ENCODE peak calls at places on chromosomes 6 and 20, in five cellular contexts. Q, R, D, J and T are unnamed samples.

GRCh38 chr6:3929281-3929798 is 80.2 kb downstream of the FAM50B start:
- DNase-seq in Q (no peak), R (no peak), D (no peak), J (no peak), T (no peak)

GRCh38 chr6:25157183-25157582 is 122.0 kb upstream of the CARMIL1 start:
- DNase-seq in Q (no peak), R (no peak), D (no peak), J (no peak), T (no peak)

GRCh38 chr6:27891300-27891913 is 20.8 kb downstream of the OR2B2 start:
- DNase-seq in Q (no peak), R (no peak), D (no peak), J (no peak), T (no peak)

GRCh38 chr20:37622728-37623127 is 71.1 kb upstream of the CTNNBL1 start:
- DNase-seq in Q (no peak), R (no peak), D (no peak), J (no peak), T (no peak)

GRCh38 chr20:63588641-63589041 is 14.6 kb upstream of the HELZ2 start:
- DNase-seq in Q (no peak), R (no peak), D (no peak), J (no peak), T (no peak)

GRCh38 chr6:44668391-44668930 is 281.0 kb downstream of the CDC5L start:
- DNase-seq in Q (no peak), R (no peak), D (no peak), J (no peak), T (no peak)

GRCh38 chr6:14211596-14211961 is 94.0 kb downstream of the CD83 start:
- DNase-seq in Q (peak), R (peak), D (peak), J (no peak), T (peak)

GRCh38 chr6:63636516-63636968 is 940 bp downstream of the PHF3 start:
- DNase-seq in Q (peak), R (no peak), D (peak), J (no peak), T (no peak)

GRCh38 chr6:119671105-119671504 is 321.5 kb upstream of the MAN1A1 start:
- DNase-seq in Q (no peak), R (no peak), D (no peak), J (no peak), T (no peak)

GRCh38 chr6:161584051-161584450 is 310.2 kb upstream of the AGPAT4 start:
- DNase-seq in Q (no peak), R (no peak), D (peak), J (no peak), T (no peak)

GRCh38 chr6:170316071-170316470 is 9.5 kb downstream of the FAM120B start:
- DNase-seq in Q (no peak), R (no peak), D (no peak), J (no peak), T (no peak)

GRCh38 chr6:14425805-14426204 is 308.2 kb downstream of the CD83 start:
- DNase-seq in Q (no peak), R (no peak), D (no peak), J (no peak), T (no peak)

GRCh38 chr6:108630050-108630714 is 69.5 kb downstream of the FOXO3 start:
- DNase-seq in Q (no peak), R (no peak), D (no peak), J (no peak), T (no peak)

GRCh38 chr6:116511424-116512131 is at the start of gene CALHM5:
- DNase-seq in Q (peak), R (no peak), D (no peak), J (no peak), T (no peak)

GRCh38 chr20:64129146-64129782 is 21.9 kb upstream of the NPBWR2 start:
- DNase-seq in Q (no peak), R (no peak), D (no peak), J (no peak), T (no peak)

GRCh38 chr20:40744494-40745175 is 55.6 kb upstream of the MAFB start:
- DNase-seq in Q (no peak), R (no peak), D (no peak), J (no peak), T (no peak)

GRCh38 chr6:43972915-43973304 is 154.3 kb downstream of the MRPL14 start:
- DNase-seq in Q (no peak), R (no peak), D (no peak), J (no peak), T (no peak)

GRCh38 chr6:131250121-131250520 is 114.9 kb downstream of the AKAP7 start:
- DNase-seq in Q (no peak), R (no peak), D (no peak), J (peak), T (no peak)

GRCh38 chr6:157867155-157867559 is 44.1 kb downstream of the SNX9 start:
- DNase-seq in Q (peak), R (no peak), D (no peak), J (no peak), T (no peak)

GRCh38 chr20:1434571-1435336 is 31.9 kb downstream of the NSFL1C start:
- DNase-seq in Q (no peak), R (no peak), D (no peak), J (peak), T (peak)

GRCh38 chr6:10412948-10413849 is 1.7 kb downstream of the TFAP2A start:
- DNase-seq in Q (no peak), R (no peak), D (no peak), J (no peak), T (no peak)

GRCh38 chr6:11292837-11293236 is 60.4 kb upstream of the NEDD9 start:
- DNase-seq in Q (no peak), R (no peak), D (no peak), J (no peak), T (no peak)

GRCh38 chr6:36769676-36770499 is 69.4 kb downstream of the CPNE5 start:
- DNase-seq in Q (no peak), R (no peak), D (no peak), J (no peak), T (no peak)

GRCh38 chr6:170147832-170148708 is 142.8 kb downstream of the DLL1 start:
- DNase-seq in Q (no peak), R (no peak), D (no peak), J (no peak), T (no peak)

GRCh38 chr6:158373209-158373608 is 60.9 kb downstream of the TULP4 start:
- DNase-seq in Q (no peak), R (no peak), D (no peak), J (no peak), T (no peak)

GRCh38 chr6:15619330-15619729 is 43.5 kb downstream of the DTNBP1 start:
- DNase-seq in Q (no peak), R (no peak), D (no peak), J (no peak), T (no peak)

GRCh38 chr6:35441205-35441604 is 10.9 kb upstream of the FANCE start:
- DNase-seq in Q (no peak), R (no peak), D (no peak), J (no peak), T (no peak)

GRCh38 chr6:56752534-56752933 is 109.8 kb upstream of the DST start:
- DNase-seq in Q (no peak), R (no peak), D (no peak), J (no peak), T (no peak)

GRCh38 chr6:32700391-32701040 is 34.1 kb upstream of the HLA-DQB1 start:
- DNase-seq in Q (peak), R (peak), D (peak), J (no peak), T (no peak)

GRCh38 chr6:111724505-111724904 is 118.8 kb upstream of the TRAF3IP2 start:
- DNase-seq in Q (no peak), R (no peak), D (no peak), J (peak), T (peak)

GRCh38 chr6:28522594-28523557 is 2.8 kb upstream of the GPX5 start:
- DNase-seq in Q (peak), R (no peak), D (no peak), J (no peak), T (no peak)

GRCh38 chr6:124688369-124688768 is 273.9 kb upstream of the RNF217 start:
- DNase-seq in Q (no peak), R (no peak), D (no peak), J (no peak), T (no peak)

GRCh38 chr6:2738373-2738979 is 12.2 kb downstream of the MYLK4 start:
- DNase-seq in Q (peak), R (no peak), D (peak), J (no peak), T (no peak)

GRCh38 chr6:157763894-157764345 is 59.1 kb upstream of the SNX9 start:
- DNase-seq in Q (no peak), R (no peak), D (no peak), J (peak), T (no peak)

GRCh38 chr20:31841928-31842327 is 3.5 kb downstream of the FOXS1 start:
- DNase-seq in Q (peak), R (no peak), D (no peak), J (no peak), T (no peak)

GRCh38 chr6:109486068-109486467 is 3.0 kb upstream of the ZBTB24 start:
- DNase-seq in Q (no peak), R (no peak), D (no peak), J (no peak), T (no peak)

GRCh38 chr6:157520117-157520406 is 139.1 kb downstream of the ZDHHC14 start:
- DNase-seq in Q (peak), R (no peak), D (no peak), J (no peak), T (no peak)

GRCh38 chr6:56840467-56841371 is 114.2 kb upstream of the BEND6 start:
- DNase-seq in Q (no peak), R (no peak), D (peak), J (no peak), T (no peak)

DNA sequence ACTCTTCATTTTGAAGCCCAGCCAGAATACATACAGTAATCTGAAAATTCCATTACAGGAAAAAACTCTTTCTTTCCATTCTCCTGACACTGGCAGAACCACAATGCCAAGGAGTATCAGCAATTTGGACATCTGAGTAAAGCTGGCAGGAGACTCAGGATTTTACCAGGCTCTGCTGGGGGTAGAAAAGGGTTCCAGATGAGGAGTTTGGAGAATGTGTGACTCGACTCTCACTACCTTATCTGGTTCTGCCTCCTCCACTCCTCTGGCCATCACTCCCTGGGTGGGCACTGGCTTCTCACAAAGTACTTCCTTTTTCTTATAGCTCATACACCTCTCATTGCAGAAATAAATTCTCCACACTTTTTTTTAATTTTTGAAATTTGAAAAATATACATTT is 10.6 kb upstream of the WFDC8 start:
- DNase-seq in Q (no peak), R (no peak), D (no peak), J (no peak), T (no peak)
- TF ChIP-seq TAF1 in Q (no peak), R (no peak), D (no peak), J (no peak), T (no peak)

DNA sequence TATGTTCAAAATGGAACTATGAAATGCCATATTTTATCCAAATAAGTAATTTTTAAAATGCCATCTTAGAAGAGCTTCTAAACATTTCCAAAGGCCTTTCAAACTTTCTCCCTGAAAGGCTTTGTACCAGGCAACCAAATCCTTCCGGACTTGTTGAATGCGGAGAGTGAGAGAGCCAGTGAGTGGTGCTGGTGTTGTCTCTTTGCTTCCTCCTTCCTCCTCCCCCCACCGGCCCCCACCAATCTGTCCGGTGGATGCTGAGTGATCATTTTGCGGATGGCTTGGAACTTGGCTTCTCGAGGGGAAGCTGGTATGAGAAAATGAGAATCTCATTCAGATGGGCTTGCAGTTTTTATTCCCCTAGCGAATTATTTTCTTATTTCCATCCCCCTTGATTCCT is 97.3 kb downstream of the ANKRD60 start:
- DNase-seq in Q (no peak), R (no peak), D (no peak), J (no peak), T (no peak)
- TF ChIP-seq TAF1 in Q (no peak), R (no peak), D (no peak), J (no peak), T (no peak)

GRCh38 chr20:16940701-16941100 is 192.5 kb downstream of the OTOR start:
- DNase-seq in Q (no peak), R (no peak), D (no peak), J (no peak), T (no peak)

GRCh38 chr20:16946097-16946496 is 197.9 kb downstream of the OTOR start:
- DNase-seq in Q (no peak), R (no peak), D (no peak), J (no peak), T (no peak)

GRCh38 chr20:16944753-16945152 is 196.6 kb downstream of the OTOR start:
- DNase-seq in Q (no peak), R (no peak), D (no peak), J (no peak), T (no peak)

GRCh38 chr20:16945619-16946018 is 197.5 kb downstream of the OTOR start:
- DNase-seq in Q (no peak), R (no peak), D (no peak), J (no peak), T (no peak)

DNA sequence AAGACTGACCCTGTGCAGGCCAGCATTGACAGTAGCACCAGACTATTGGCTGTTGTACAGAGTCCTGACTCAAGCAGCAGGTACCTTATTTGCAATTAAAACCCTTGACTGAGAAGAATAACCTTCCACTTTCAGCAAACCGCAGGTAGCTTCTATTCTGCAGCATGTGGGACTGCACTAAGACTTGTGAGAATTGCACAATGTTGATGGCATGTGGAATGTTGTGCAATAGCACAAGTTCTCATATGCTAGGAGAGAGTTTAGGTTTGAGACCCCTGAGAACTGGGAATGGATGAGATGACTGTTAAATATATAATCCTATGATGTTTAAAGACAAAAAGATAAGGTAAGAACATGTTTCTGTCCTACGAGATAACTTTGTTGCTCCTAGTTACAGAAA is 194.5 kb downstream of the OTOR start:
- DNase-seq in Q (no peak), R (no peak), D (no peak), J (no peak), T (no peak)
- TF ChIP-seq TAF1 in Q (no peak), R (no peak), D (no peak), J (no peak), T (no peak)

GRCh38 chr6:26284537-26285142 is 80.4 kb upstream of the BTN3A2 start:
- DNase-seq in Q (no peak), R (no peak), D (no peak), J (peak), T (no peak)
- TF ChIP-seq TAF1 in Q (peak), R (peak), D (peak), J (peak), T (peak)

GRCh38 chr20:38680492-38681118 is 43.7 kb upstream of the SLC32A1 start:
- DNase-seq in Q (peak), R (no peak), D (no peak), J (no peak), T (no peak)

GRCh38 chr20:38685271-38685670 is 39.0 kb upstream of the SLC32A1 start:
- DNase-seq in Q (no peak), R (no peak), D (no peak), J (no peak), T (no peak)

DNA sequence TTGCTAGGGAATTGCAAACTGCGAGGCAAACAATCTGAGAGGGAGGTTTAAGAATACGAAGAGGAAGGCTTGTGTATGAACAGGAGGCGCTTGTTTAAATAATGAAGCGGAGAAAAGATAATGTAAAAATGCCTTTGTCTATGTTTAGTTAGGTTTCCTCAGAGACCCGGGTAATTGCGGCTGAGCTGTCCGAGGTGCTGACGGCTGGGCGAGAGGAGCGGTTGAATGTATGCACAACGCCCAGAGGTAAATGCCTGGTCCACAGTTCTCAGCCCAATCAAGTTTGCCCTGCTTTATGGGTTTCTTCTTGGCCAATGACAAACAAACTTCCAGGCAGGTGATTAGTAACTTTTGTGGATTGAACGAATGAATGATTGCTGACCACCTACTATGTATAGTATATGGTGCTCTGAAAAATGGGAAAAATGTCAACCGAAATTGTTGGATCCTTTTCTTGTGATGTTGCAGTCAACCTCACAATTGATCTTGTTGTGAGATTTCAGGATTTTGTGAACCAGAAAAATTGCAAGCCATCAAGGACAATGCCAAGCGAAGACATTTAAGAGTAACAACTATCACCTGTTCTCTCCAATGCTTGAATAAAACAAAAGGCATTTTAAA is 38.3 kb upstream of the SLC32A1 start:
- DNase-seq in Q (peak), R (no peak), D (no peak), J (no peak), T (no peak)
- TF ChIP-seq TAF1 in Q (no peak), R (no peak), D (no peak), J (no peak), T (no peak)